ENCODE peak calls at places on chromosome 2, in eight cellular contexts. One of them, this sample, is unnamed.

GRCh38 chr2:99867690-99868089 is 274.7 kb downstream of the AFF3 start:
- DNase-seq in HepG2: no peak
- DNase-seq in SK-N-SH: peak
- DNase-seq in K562: peak
- DNase-seq in H1: no peak
- DNase-seq in HCT116: no peak
- DNase-seq in endothelial cell of umbilical vein: peak
- DNase-seq in GM12878: no peak
- DNase-seq in this sample: no peak

GRCh38 chr2:58047373-58047674 is 718 bp downstream of the VRK2 start:
- DNase-seq in HepG2: no peak
- DNase-seq in SK-N-SH: no peak
- DNase-seq in K562: no peak
- DNase-seq in H1: no peak
- DNase-seq in HCT116: no peak
- DNase-seq in endothelial cell of umbilical vein: no peak
- DNase-seq in GM12878: no peak
- DNase-seq in this sample: no peak

GRCh38 chr2:65800998-65801397 is 368.6 kb upstream of the SPRED2 start:
- DNase-seq in HepG2: no peak
- DNase-seq in SK-N-SH: no peak
- DNase-seq in K562: peak
- DNase-seq in H1: peak
- DNase-seq in HCT116: peak
- DNase-seq in endothelial cell of umbilical vein: no peak
- DNase-seq in GM12878: no peak
- DNase-seq in this sample: no peak

GRCh38 chr2:7525746-7526145 is 608.5 kb downstream of the RNF144A start:
- DNase-seq in HepG2: no peak
- DNase-seq in SK-N-SH: no peak
- DNase-seq in K562: no peak
- DNase-seq in H1: no peak
- DNase-seq in HCT116: no peak
- DNase-seq in endothelial cell of umbilical vein: no peak
- DNase-seq in GM12878: no peak
- DNase-seq in this sample: no peak

GRCh38 chr2:16006537-16007166 is 66.3 kb downstream of the MYCN start:
- DNase-seq in HepG2: no peak
- DNase-seq in SK-N-SH: no peak
- DNase-seq in K562: no peak
- DNase-seq in H1: no peak
- DNase-seq in HCT116: no peak
- DNase-seq in endothelial cell of umbilical vein: no peak
- DNase-seq in GM12878: no peak
- DNase-seq in this sample: no peak

GRCh38 chr2:126700073-126700581 is 44.2 kb downstream of the GYPC start:
- DNase-seq in HepG2: no peak
- DNase-seq in SK-N-SH: no peak
- DNase-seq in K562: no peak
- DNase-seq in H1: no peak
- DNase-seq in HCT116: no peak
- DNase-seq in endothelial cell of umbilical vein: no peak
- DNase-seq in GM12878: no peak
- DNase-seq in this sample: no peak

GRCh38 chr2:96798733-96799622 is 17.1 kb upstream of the CNNM3 start:
- DNase-seq in HepG2: no peak
- DNase-seq in SK-N-SH: peak
- DNase-seq in K562: no peak
- DNase-seq in H1: no peak
- DNase-seq in HCT116: no peak
- DNase-seq in endothelial cell of umbilical vein: no peak
- DNase-seq in GM12878: no peak
- DNase-seq in this sample: no peak

GRCh38 chr2:45275235-45275805 is 266.1 kb upstream of the SIX2 start:
- DNase-seq in HepG2: peak
- DNase-seq in SK-N-SH: no peak
- DNase-seq in K562: no peak
- DNase-seq in H1: no peak
- DNase-seq in HCT116: no peak
- DNase-seq in endothelial cell of umbilical vein: peak
- DNase-seq in GM12878: no peak
- DNase-seq in this sample: no peak

GRCh38 chr2:219491278-219491967 is 7.3 kb upstream of the GMPPA start:
- DNase-seq in HepG2: no peak
- DNase-seq in SK-N-SH: no peak
- DNase-seq in K562: no peak
- DNase-seq in H1: no peak
- DNase-seq in HCT116: no peak
- DNase-seq in endothelial cell of umbilical vein: no peak
- DNase-seq in GM12878: no peak
- DNase-seq in this sample: no peak

GRCh38 chr2:233189032-233189431 is 62.4 kb upstream of the ATG16L1 start:
- DNase-seq in HepG2: no peak
- DNase-seq in SK-N-SH: no peak
- DNase-seq in K562: no peak
- DNase-seq in H1: no peak
- DNase-seq in HCT116: no peak
- DNase-seq in endothelial cell of umbilical vein: no peak
- DNase-seq in GM12878: no peak
- DNase-seq in this sample: no peak

GRCh38 chr2:236972491-236973379 is 113.0 kb upstream of the COPS8 start:
- DNase-seq in HepG2: peak
- DNase-seq in SK-N-SH: no peak
- DNase-seq in K562: no peak
- DNase-seq in H1: no peak
- DNase-seq in HCT116: no peak
- DNase-seq in endothelial cell of umbilical vein: no peak
- DNase-seq in GM12878: no peak
- DNase-seq in this sample: no peak

GRCh38 chr2:74415762-74416395 is 5.5 kb downstream of the C2orf81 start:
- DNase-seq in HepG2: no peak
- DNase-seq in SK-N-SH: peak
- DNase-seq in K562: no peak
- DNase-seq in H1: no peak
- DNase-seq in HCT116: no peak
- DNase-seq in endothelial cell of umbilical vein: no peak
- DNase-seq in GM12878: no peak
- DNase-seq in this sample: no peak

GRCh38 chr2:138180691-138181386 is 216.6 kb downstream of the HNMT start:
- DNase-seq in HepG2: peak
- DNase-seq in SK-N-SH: peak
- DNase-seq in K562: no peak
- DNase-seq in H1: no peak
- DNase-seq in HCT116: no peak
- DNase-seq in endothelial cell of umbilical vein: peak
- DNase-seq in GM12878: no peak
- DNase-seq in this sample: no peak

GRCh38 chr2:29769847-29770246 is 151.5 kb downstream of the ALK start:
- DNase-seq in HepG2: no peak
- DNase-seq in SK-N-SH: no peak
- DNase-seq in K562: no peak
- DNase-seq in H1: no peak
- DNase-seq in HCT116: no peak
- DNase-seq in endothelial cell of umbilical vein: no peak
- DNase-seq in GM12878: no peak
- DNase-seq in this sample: no peak

GRCh38 chr2:162297925-162298552 is 20.4 kb downstream of the IFIH1 start:
- DNase-seq in HepG2: peak
- DNase-seq in SK-N-SH: peak
- DNase-seq in K562: peak
- DNase-seq in H1: peak
- DNase-seq in HCT116: peak
- DNase-seq in endothelial cell of umbilical vein: peak
- DNase-seq in GM12878: no peak
- DNase-seq in this sample: peak

GRCh38 chr2:26245231-26245732 is 543 bp downstream of the HADHB start:
- DNase-seq in HepG2: peak
- DNase-seq in SK-N-SH: peak
- DNase-seq in K562: peak
- DNase-seq in H1: no peak
- DNase-seq in HCT116: no peak
- DNase-seq in endothelial cell of umbilical vein: no peak
- DNase-seq in GM12878: peak
- DNase-seq in this sample: no peak

GRCh38 chr2:150767924-150768801 is 280.7 kb upstream of the RND3 start:
- DNase-seq in HepG2: no peak
- DNase-seq in SK-N-SH: no peak
- DNase-seq in K562: no peak
- DNase-seq in H1: no peak
- DNase-seq in HCT116: no peak
- DNase-seq in endothelial cell of umbilical vein: no peak
- DNase-seq in GM12878: no peak
- DNase-seq in this sample: no peak

GRCh38 chr2:142175917-142176316 is 45.1 kb upstream of the LRP1B start:
- DNase-seq in HepG2: no peak
- DNase-seq in SK-N-SH: peak
- DNase-seq in K562: no peak
- DNase-seq in H1: no peak
- DNase-seq in HCT116: no peak
- DNase-seq in endothelial cell of umbilical vein: no peak
- DNase-seq in GM12878: no peak
- DNase-seq in this sample: no peak

GRCh38 chr2:43019025-43019367 is 207.4 kb downstream of the ZFP36L2 start:
- DNase-seq in HepG2: no peak
- DNase-seq in SK-N-SH: no peak
- DNase-seq in K562: no peak
- DNase-seq in H1: no peak
- DNase-seq in HCT116: no peak
- DNase-seq in endothelial cell of umbilical vein: no peak
- DNase-seq in GM12878: no peak
- DNase-seq in this sample: no peak

GRCh38 chr2:18558458-18558857 is 2.0 kb downstream of the RDH14 start:
- DNase-seq in HepG2: no peak
- DNase-seq in SK-N-SH: no peak
- DNase-seq in K562: peak
- DNase-seq in H1: no peak
- DNase-seq in HCT116: no peak
- DNase-seq in endothelial cell of umbilical vein: no peak
- DNase-seq in GM12878: no peak
- DNase-seq in this sample: no peak

GRCh38 chr2:18559941-18560796 is at the start of gene RDH14:
- DNase-seq in HepG2: peak
- DNase-seq in SK-N-SH: peak
- DNase-seq in K562: peak
- DNase-seq in H1: peak
- DNase-seq in HCT116: peak
- DNase-seq in endothelial cell of umbilical vein: peak
- DNase-seq in GM12878: peak
- DNase-seq in this sample: peak

GRCh38 chr2:18560797-18561085 is 288 bp upstream of the RDH14 start:
- DNase-seq in HepG2: no peak
- DNase-seq in SK-N-SH: no peak
- DNase-seq in K562: no peak
- DNase-seq in H1: no peak
- DNase-seq in HCT116: no peak
- DNase-seq in endothelial cell of umbilical vein: no peak
- DNase-seq in GM12878: no peak
- DNase-seq in this sample: no peak

GRCh38 chr2:18557121-18557520 is 3.3 kb downstream of the RDH14 start:
- DNase-seq in HepG2: no peak
- DNase-seq in SK-N-SH: no peak
- DNase-seq in K562: no peak
- DNase-seq in H1: no peak
- DNase-seq in HCT116: no peak
- DNase-seq in endothelial cell of umbilical vein: no peak
- DNase-seq in GM12878: no peak
- DNase-seq in this sample: no peak

GRCh38 chr2:18559531-18559930 is 922 bp downstream of the RDH14 start:
- DNase-seq in HepG2: peak
- DNase-seq in SK-N-SH: peak
- DNase-seq in K562: peak
- DNase-seq in H1: no peak
- DNase-seq in HCT116: no peak
- DNase-seq in endothelial cell of umbilical vein: no peak
- DNase-seq in GM12878: no peak
- DNase-seq in this sample: no peak
- H3K27ac ChIP-seq in HepG2: peak
- H3K27ac ChIP-seq in SK-N-SH: peak
- H3K27ac ChIP-seq in K562: peak
- H3K27ac ChIP-seq in H1: peak
- H3K27ac ChIP-seq in HCT116: peak
- H3K27ac ChIP-seq in endothelial cell of umbilical vein: peak
- H3K27ac ChIP-seq in GM12878: peak
- H3K27ac ChIP-seq in this sample: no peak

DNA sequence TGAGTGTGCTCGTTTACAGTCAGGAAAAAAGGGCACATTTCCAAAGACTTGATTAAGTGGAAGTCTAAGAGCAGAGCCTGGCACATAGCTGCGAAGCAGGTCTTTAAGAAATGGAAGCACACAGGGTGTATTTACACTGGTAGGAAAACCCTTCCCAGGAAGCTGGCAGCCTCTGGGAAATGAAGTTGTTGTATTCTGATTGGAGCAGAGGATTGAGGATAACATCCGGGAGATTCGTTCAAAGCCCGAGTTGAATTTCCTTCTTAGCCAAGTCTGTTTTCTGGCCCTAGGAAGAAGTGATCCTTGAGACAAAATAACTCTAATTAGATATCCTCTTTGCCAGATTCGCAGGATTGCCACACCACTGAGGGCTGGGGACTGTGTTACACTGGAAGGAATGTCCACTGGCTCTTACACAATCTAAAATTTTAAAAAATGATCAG is 75.9 kb downstream of the ITGB1BP1 start:
- DNase-seq in HepG2: no peak
- DNase-seq in SK-N-SH: no peak
- DNase-seq in K562: no peak
- DNase-seq in H1: no peak
- DNase-seq in HCT116: no peak
- DNase-seq in endothelial cell of umbilical vein: peak
- DNase-seq in GM12878: no peak
- DNase-seq in this sample: no peak
- TF ChIP-seq POLR2AphosphoS5 in HepG2: no peak
- TF ChIP-seq POLR2AphosphoS5 in SK-N-SH: no peak
- TF ChIP-seq POLR2AphosphoS5 in K562: no peak
- TF ChIP-seq POLR2AphosphoS5 in H1: no peak
- TF ChIP-seq POLR2AphosphoS5 in HCT116: no peak
- TF ChIP-seq POLR2AphosphoS5 in endothelial cell of umbilical vein: no peak
- TF ChIP-seq POLR2AphosphoS5 in GM12878: no peak
- TF ChIP-seq POLR2AphosphoS5 in this sample: no peak

GRCh38 chr2:68765739-68766377 is 31.2 kb downstream of the ARHGAP25 start:
- DNase-seq in HepG2: no peak
- DNase-seq in SK-N-SH: no peak
- DNase-seq in K562: peak
- DNase-seq in H1: no peak
- DNase-seq in HCT116: no peak
- DNase-seq in endothelial cell of umbilical vein: no peak
- DNase-seq in GM12878: no peak
- DNase-seq in this sample: no peak
- H3K9ac ChIP-seq in HepG2: no peak
- H3K9ac ChIP-seq in SK-N-SH: no peak
- H3K9ac ChIP-seq in K562: no peak
- H3K9ac ChIP-seq in H1: no peak
- H3K9ac ChIP-seq in HCT116: no peak
- H3K9ac ChIP-seq in endothelial cell of umbilical vein: no peak
- H3K9ac ChIP-seq in GM12878: no peak
- H3K9ac ChIP-seq in this sample: no peak

DNA sequence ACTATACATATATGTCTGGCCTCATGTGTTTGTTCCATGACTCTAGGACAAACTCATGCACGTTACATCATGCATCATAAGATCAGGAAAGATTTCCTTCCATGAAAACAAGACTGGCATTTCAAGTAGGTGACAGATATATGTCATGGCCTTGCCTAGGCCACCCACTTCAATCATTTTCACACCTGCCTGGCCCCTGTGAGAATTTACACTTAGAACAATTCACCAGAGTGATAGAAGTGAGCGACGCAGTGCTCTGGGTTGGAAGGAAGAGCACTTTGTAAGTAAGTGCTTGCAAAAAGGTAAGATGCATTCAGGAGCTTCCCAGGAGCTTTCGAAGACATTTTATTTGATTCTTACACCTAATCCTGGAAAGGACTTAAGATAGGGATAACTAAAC is 39.5 kb downstream of the TMEM163 start:
- DNase-seq in HepG2: no peak
- DNase-seq in SK-N-SH: no peak
- DNase-seq in K562: no peak
- DNase-seq in H1: no peak
- DNase-seq in HCT116: no peak
- DNase-seq in endothelial cell of umbilical vein: no peak
- DNase-seq in GM12878: no peak
- DNase-seq in this sample: no peak
- H3K27ac ChIP-seq in HepG2: no peak
- H3K27ac ChIP-seq in SK-N-SH: no peak
- H3K27ac ChIP-seq in K562: no peak
- H3K27ac ChIP-seq in H1: no peak
- H3K27ac ChIP-seq in HCT116: no peak
- H3K27ac ChIP-seq in endothelial cell of umbilical vein: no peak
- H3K27ac ChIP-seq in GM12878: no peak
- H3K27ac ChIP-seq in this sample: no peak